ENCODE peak calls at places on chromosomes 4 and X, in four cellular contexts. C, E, T and Z are unnamed samples. For H3K9me3, the result is how much of the 10 kb centered on the place peaks cover.

GRCh38 chrX:1902901-1903379 is 288.1 kb downstream of the ASMT start:
- DNase-seq in E (no peak), T (no peak), C (no peak), Z (no peak)

GRCh38 chr4:40923326-40924095 is 173.8 kb downstream of the NSUN7 start:
- DNase-seq in C (no peak), T (no peak), E (no peak), Z (no peak)

GRCh38 chrX:19882066-19882775 is 5.2 kb downstream of the SH3KBP1 start:
- DNase-seq in C (no peak), T (no peak), E (no peak), Z (no peak)

GRCh38 chrX:18643853-18644252 is 28.1 kb downstream of the RS1 start:
- DNase-seq in T (no peak), E (no peak), C (no peak), Z (no peak)

GRCh38 chr4:20364969-20365368 is 113.3 kb downstream of the SLIT2 start:
- DNase-seq in C (no peak), E (no peak), T (no peak), Z (no peak)

GRCh38 chrX:12657433-12657832 is 133.8 kb upstream of the PRPS2 start:
- DNase-seq in C (no peak), E (no peak), T (no peak), Z (no peak)

GRCh38 chr4:82885410-82885809 is 5.5 kb downstream of the SEC31A start:
- DNase-seq in E (no peak), T (no peak), C (no peak), Z (no peak)

GRCh38 chr4:162952232-162952631 is 214.5 kb downstream of the NAF1 start:
- DNase-seq in T (no peak), C (no peak), E (no peak), Z (no peak)

GRCh38 chrX:40514376-40514775 is 66.4 kb upstream of the ATP6AP2 start:
- DNase-seq in C (no peak), T (no peak), E (no peak), Z (no peak)

GRCh38 chrX:63560601-63561218 is 209.6 kb upstream of the SPIN4 start:
- DNase-seq in T (peak), C (no peak), E (no peak), Z (no peak)

DNA sequence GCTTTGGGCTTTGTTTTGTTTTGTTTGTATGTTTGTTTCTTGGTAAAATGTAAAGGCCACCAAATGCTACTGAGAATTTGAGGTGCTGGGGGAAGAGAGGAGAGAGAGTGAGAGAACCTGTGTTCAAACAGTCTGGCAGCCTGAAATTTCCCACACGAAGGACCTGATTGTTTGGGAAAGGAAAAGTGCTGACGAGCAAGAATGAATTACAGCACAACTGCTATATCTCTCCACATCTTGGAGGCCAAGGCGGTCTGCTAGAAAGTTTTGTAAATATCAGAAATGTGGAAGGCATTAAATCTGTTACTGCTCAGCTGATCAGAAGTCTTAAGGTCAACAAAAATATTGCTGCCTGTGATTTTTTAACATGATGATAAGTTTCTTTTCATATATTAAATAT is 170.5 kb downstream of the PALLD start:
- DNase-seq in C (no peak), T (no peak), E (no peak), Z (no peak)
- H3K9me3 ChIP-seq in C (under half), T (under half), E (under half), Z (under half)

GRCh38 chr4:172736046-172736445 is 432.6 kb upstream of the GALNT7 start:
- DNase-seq in E (peak), C (no peak), T (no peak), Z (no peak)
- H3K9me3 ChIP-seq in E (under half), C (under half), T (under half), Z (under half)

DNA sequence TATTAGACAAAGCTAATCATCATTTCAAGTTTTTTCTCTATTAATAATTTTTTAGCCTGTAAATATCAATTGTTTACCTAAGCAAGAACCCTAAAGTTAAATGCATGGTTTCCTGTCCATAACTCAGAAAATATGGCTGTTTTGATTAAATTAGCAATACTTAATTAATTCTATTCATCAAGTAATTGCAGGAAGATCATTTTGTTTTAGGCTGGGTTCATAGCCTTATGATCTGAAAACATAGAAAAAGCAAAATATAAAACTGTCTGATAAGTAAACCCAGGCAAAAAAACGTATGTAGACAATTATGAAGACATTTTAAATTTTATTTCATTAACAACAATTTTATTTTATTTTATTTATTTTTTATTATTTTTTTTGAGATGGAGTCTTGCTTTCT is 219.1 kb downstream of the EVC2 start:
- DNase-seq in E (no peak), C (no peak), T (no peak), Z (no peak)
- H3K9me3 ChIP-seq in E (under half), C (under half), T (under half), Z (under half)

DNA sequence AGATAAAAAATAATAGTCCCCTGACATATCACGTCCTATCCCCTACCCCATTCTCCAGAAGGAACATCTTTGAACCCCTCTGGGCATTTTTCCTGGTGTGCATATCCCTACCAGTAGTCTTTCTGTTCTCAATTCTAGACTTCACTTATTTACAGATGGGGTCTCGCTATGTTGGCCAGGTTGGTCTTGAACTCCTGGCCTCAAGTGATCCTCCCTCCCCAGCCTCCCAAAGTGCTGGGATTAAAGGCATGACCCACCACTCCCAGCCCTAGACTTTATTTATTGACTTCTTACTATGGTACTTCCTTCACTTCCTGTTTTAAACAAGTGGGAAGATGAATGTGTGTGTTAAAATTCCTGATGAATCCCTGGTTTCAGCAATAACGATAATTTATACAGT is 612 bp upstream of the RRAGB start:
- DNase-seq in C (no peak), T (no peak), E (no peak), Z (no peak)
- H3K9me3 ChIP-seq in C (under half), T (under half), E (under half), Z (under half)

DNA sequence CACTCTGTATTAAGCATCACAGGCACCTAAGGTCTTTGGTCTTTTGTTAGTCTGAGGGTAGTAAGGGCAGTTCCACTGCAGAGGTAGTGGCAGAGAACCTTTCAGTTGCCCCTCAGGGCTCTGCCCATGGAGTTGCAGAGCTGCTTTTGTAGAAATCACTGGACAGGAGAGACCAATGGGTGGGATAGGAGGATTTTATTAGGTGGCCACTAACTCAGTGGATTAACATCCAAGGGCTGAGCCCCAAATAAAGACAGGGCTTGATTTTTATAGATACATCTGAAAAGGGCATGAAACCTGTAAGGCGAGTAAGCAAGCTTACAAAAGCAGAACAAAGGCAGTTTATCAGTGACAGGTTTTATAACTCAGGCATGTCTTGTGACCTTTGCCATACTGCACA is 1035.4 kb downstream of the SH3BGRL start:
- DNase-seq in T (no peak), E (peak), C (no peak), Z (no peak)
- H3K9me3 ChIP-seq in T (under half), E (under half), C (under half), Z (under half)

DNA sequence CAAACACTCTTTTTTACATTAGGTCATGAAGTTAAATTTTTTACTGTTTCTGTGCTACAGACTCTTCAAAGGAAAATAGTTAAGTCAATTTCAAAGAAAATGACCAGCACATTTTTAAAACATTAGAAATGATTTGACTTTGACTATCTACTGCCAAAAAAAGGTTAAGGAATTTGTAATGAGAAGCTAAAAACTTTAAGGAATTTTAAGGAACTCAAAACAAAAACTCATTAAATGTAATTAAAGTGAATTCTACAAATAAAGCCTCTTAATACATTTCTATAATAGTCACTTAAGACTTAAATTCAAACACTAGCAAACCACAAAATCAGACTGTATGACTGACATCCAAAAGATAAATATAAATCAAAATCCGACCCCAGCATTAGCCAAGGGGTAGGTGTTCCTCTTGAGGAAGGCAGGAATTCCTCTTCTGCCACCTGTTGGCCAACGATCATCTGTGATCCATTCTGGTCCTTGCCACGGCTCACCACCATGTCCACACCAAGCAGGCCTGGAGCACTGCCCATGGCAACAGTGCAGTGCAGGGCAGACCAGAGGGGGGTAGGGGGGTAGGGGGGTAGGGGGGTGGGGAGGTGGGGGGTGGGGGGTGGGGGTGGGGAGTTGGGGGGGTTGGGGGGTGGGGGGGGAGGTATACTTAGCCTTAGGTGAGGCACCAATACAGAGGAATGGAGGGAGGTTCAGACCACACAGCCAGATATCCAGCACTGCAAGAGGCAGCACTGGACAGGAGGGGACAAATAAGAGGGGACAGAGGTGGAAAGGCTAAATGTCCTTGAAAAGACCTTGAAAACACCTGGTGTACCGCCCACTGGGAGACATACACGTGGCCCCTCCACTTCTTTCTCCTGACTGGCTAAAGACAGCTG is 287.4 kb downstream of the CHIC1 start:
- DNase-seq in T (no peak), C (no peak), E (no peak), Z (no peak)
- H3K9me3 ChIP-seq in T (under half), C (under half), E (under half), Z (under half)

GRCh38 chrX:48957477-48957826 is at the start of gene OTUD5:
- DNase-seq in C (no peak), T (peak), E (peak), Z (no peak)

GRCh38 chrX:48960291-48960690 is 2.9 kb upstream of the OTUD5 start:
- DNase-seq in T (no peak), C (no peak), E (peak), Z (no peak)

GRCh38 chrX:48956728-48957414 is 536 bp downstream of the OTUD5 start:
- DNase-seq in E (no peak), T (peak), C (no peak), Z (no peak)

GRCh38 chrX:48958635-48959094 is 1.3 kb upstream of the OTUD5 start:
- DNase-seq in E (no peak), C (no peak), T (peak), Z (no peak)

GRCh38 chrX:48957827-48958634 is 624 bp upstream of the OTUD5 start:
- DNase-seq in E (peak), T (peak), C (peak), Z (peak)
- H3K9me3 ChIP-seq in E (under half), T (under half), C (under half), Z (under half)

GRCh38 chr4:3205995-3206394 is 43.0 kb upstream of the MSANTD1 start:
- DNase-seq in E (no peak), T (no peak), C (no peak), Z (no peak)
- H3K9me3 ChIP-seq in E (under half), T (under half), C (under half), Z (under half)

GRCh38 chr4:189845145-189845846 is 95.4 kb upstream of the FRG1 start:
- DNase-seq in T (no peak), C (no peak), E (no peak), Z (no peak)
- H3K9me3 ChIP-seq in T (under half), C (under half), E (under half), Z (under half)